ENCODE peak calls at places on chromosomes 4 and X, in four cellular contexts. J, O, B and L are unnamed samples.

GRCh38 chrX:103782640-103783039 is 6.0 kb downstream of the PLP1 start:
- DNase-seq in J (no peak), O (no peak), B (peak; percentile 74), L (no peak)

GRCh38 chr4:32400870-32401269 is 1680.7 kb downstream of the PCDH7 start:
- DNase-seq in J (no peak), O (no peak), B (no peak), L (no peak)

GRCh38 chr4:180164799-180165198 is 2078.4 kb upstream of the TENM3 start:
- DNase-seq in J (no peak), O (no peak), B (no peak), L (no peak)

GRCh38 chr4:2250003-2250763 is 8.3 kb upstream of the HAUS3 start:
- DNase-seq in J (no peak), O (no peak), B (no peak), L (no peak)

GRCh38 chr4:76896731-76897521 is 1.0 kb downstream of the SOWAHB start:
- DNase-seq in J (no peak), O (peak; percentile 41), B (no peak), L (peak; percentile 14)

GRCh38 chr4:183876268-183876934 is 28.7 kb upstream of the STOX2 start:
- DNase-seq in J (no peak), O (no peak), B (peak; percentile 25), L (no peak)

GRCh38 chrX:108036298-108036973 is 8.4 kb upstream of the VSIG1 start:
- DNase-seq in J (no peak), O (no peak), B (no peak), L (no peak)

GRCh38 chr4:73679836-73680235 is 59.6 kb upstream of the RASSF6 start:
- DNase-seq in J (no peak), O (no peak), B (no peak), L (no peak)

GRCh38 chr4:26204249-26204825 is 116.5 kb upstream of the RBPJ start:
- DNase-seq in J (no peak), O (no peak), B (no peak), L (no peak)

GRCh38 chr4:151484396-151485102 is 75.6 kb downstream of the FHIP1A start:
- DNase-seq in J (peak; percentile 38), O (no peak), B (no peak), L (no peak)

GRCh38 chr4:48742412-48742811 is 37.7 kb downstream of the FRYL start:
- DNase-seq in J (no peak), O (no peak), B (no peak), L (no peak)

GRCh38 chr4:182582245-182582644 is 334.9 kb downstream of the DCTD start:
- DNase-seq in J (no peak), O (no peak), B (no peak), L (no peak)

GRCh38 chr4:33715996-33716395 is 2528.3 kb downstream of the ARAP2 start:
- DNase-seq in J (no peak), O (no peak), B (no peak), L (no peak)

GRCh38 chr4:6197433-6198174 is 2.7 kb downstream of the JAKMIP1 start:
- DNase-seq in J (no peak), O (no peak), B (no peak), L (no peak)

GRCh38 chr4:75327804-75328512 is 186.2 kb downstream of the RCHY1 start:
- DNase-seq in J (no peak), O (no peak), B (no peak), L (no peak)

GRCh38 chr4:3313139-3313538 is 20.3 kb downstream of the RGS12 start:
- DNase-seq in J (no peak), O (peak; percentile 16), B (no peak), L (no peak)

GRCh38 chr4:6198768-6199343 is 1.5 kb downstream of the JAKMIP1 start:
- DNase-seq in J (no peak), O (peak; percentile 35), B (no peak), L (peak; percentile 38)